ENCODE peak calls at places on chromosomes 13 and 19, in nine cellular contexts. H is suprapubic skin, U is stomach, L is ovary, T is HepG2, Q is upper lobe of left lung, D is K562, E is tibial nerve, B is H1. S is an unnamed sample.
A peak's percentile ranks its signal among the peaks of the same experiment; 100 is the strongest.

GRCh38 chr19:57648336-57649003 is 15.5 kb downstream of the ZNF211 start:
- DNase-seq in H (no peak), U (no peak), L (no peak), T (no peak), Q (no peak), D (no peak), E (no peak), B (peak; percentile 14), S (no peak)

GRCh38 chr19:55325172-55325571 is at the start of gene TMEM150B:
- DNase-seq in H (no peak), U (no peak), L (no peak), T (no peak), Q (peak; percentile 39), D (peak; percentile 54), E (no peak), B (no peak), S (no peak)

GRCh38 chr19:46931197-46931596 is 70.4 kb downstream of the ARHGAP35 start:
- DNase-seq in H (no peak), U (no peak), L (no peak), T (no peak), Q (no peak), D (no peak), E (no peak), B (no peak), S (no peak)

GRCh38 chr13:85013006-85013405 is 786.2 kb downstream of the SLITRK6 start:
- DNase-seq in H (no peak), U (no peak), L (no peak), T (no peak), Q (no peak), D (no peak), E (no peak), B (no peak), S (no peak)

GRCh38 chr19:5992756-5993155 is 14.8 kb upstream of the RANBP3 start:
- DNase-seq in H (no peak), U (no peak), L (no peak), T (no peak), Q (no peak), D (no peak), E (no peak), B (no peak), S (no peak)

GRCh38 chr13:113089693-113090414 is 15.7 kb upstream of the F7 start:
- DNase-seq in H (no peak), U (no peak), L (no peak), T (no peak), Q (no peak), D (no peak), E (no peak), B (no peak), S (peak; percentile 52)

GRCh38 chr19:7547153-7547552 is 11.6 kb downstream of the PNPLA6 start:
- DNase-seq in H (no peak), U (no peak), L (no peak), T (no peak), Q (no peak), D (no peak), E (no peak), B (no peak), S (no peak)

GRCh38 chr13:93220073-93220472 is 6.5 kb upstream of the GPC6 start:
- DNase-seq in H (no peak), U (no peak), L (no peak), T (no peak), Q (no peak), D (peak; percentile 17), E (no peak), B (no peak), S (no peak)

GRCh38 chr13:36981156-36981743 is 17.9 kb downstream of the ALG5 start:
- DNase-seq in H (no peak), U (no peak), L (no peak), T (peak; percentile 45), Q (no peak), D (peak; percentile 10), E (no peak), B (no peak), S (no peak)

GRCh38 chr13:95893861-95894260 is 159.3 kb downstream of the UGGT2 start:
- DNase-seq in H (no peak), U (no peak), L (no peak), T (no peak), Q (no peak), D (no peak), E (no peak), B (no peak), S (no peak)

GRCh38 chr19:8571006-8571411 is 6.2 kb downstream of the MYO1F start:
- DNase-seq in H (peak; percentile 62), U (peak; percentile 47), L (no peak), T (peak; percentile 34), Q (peak; percentile 78), D (no peak), E (no peak), B (no peak), S (no peak)

GRCh38 chr19:33175886-33176669 is 18.1 kb upstream of the LRP3 start:
- DNase-seq in H (no peak), U (no peak), L (peak; percentile 47), T (peak; percentile 61), Q (peak; percentile 55), D (no peak), E (no peak), B (peak; percentile 55), S (no peak)

DNA sequence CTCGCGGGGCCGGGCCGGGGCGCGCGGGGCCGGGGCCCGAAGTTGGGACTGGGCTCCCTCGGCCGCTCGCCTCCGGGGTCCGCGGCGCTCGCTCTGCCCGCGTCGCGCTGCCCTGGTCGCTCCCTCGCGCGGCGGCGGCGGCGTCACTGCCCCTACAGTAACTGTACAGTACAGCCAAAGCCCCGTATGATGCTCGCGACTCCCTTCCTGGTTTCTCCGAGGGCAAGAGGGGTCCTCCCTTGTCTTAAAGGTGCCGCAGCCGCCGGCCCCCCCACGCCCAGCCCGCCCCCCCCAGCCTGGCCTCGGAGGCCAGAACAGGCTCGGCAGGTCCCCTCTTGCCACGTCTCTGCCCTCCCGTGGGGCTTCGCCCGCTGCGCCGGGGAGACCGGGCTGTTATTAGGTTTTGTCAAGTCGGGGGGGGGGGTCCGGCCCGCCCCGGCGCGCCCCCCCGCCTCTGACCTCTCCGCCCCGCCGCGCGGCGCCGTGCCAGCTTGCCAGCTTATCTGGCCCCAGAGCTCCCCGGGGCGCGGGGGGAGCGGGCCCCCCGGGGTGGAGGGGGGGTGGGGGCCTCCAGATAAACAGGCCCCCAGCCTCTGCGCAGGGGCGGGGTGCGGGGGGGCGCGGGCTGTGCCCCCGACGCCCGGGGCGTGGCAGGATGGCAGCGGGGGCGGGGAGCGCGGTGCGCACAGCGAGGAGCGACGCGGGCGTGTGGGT is at the start of gene ZBTB7A:
- DNase-seq in H (peak; percentile 95), U (peak; percentile 91), L (peak; percentile 83), T (peak; percentile 60), Q (peak; percentile 93), D (no peak), E (peak; percentile 74), B (no peak), S (peak; percentile 95)
- TF ChIP-seq POLR2A in H (no peak), U (no peak), L (no peak), T (no peak), Q (peak; percentile 18), D (no peak), E (no peak), B (no peak), S (no peak)

GRCh38 chr13:109697936-109698335 is 88.4 kb downstream of the IRS2 start:
- DNase-seq in H (no peak), U (no peak), L (no peak), T (no peak), Q (no peak), D (no peak), E (no peak), B (no peak), S (no peak)
- H3K36me3 ChIP-seq in H (no peaks in the 10 kb centered on the region), U (no peaks in the 10 kb centered on the region), L (no peaks in the 10 kb centered on the region), T (no peaks in the 10 kb centered on the region), Q (no peaks in the 10 kb centered on the region), D (no peaks in the 10 kb centered on the region), E (no peaks in the 10 kb centered on the region), B (no peaks in the 10 kb centered on the region), S (no peaks in the 10 kb centered on the region)

DNA sequence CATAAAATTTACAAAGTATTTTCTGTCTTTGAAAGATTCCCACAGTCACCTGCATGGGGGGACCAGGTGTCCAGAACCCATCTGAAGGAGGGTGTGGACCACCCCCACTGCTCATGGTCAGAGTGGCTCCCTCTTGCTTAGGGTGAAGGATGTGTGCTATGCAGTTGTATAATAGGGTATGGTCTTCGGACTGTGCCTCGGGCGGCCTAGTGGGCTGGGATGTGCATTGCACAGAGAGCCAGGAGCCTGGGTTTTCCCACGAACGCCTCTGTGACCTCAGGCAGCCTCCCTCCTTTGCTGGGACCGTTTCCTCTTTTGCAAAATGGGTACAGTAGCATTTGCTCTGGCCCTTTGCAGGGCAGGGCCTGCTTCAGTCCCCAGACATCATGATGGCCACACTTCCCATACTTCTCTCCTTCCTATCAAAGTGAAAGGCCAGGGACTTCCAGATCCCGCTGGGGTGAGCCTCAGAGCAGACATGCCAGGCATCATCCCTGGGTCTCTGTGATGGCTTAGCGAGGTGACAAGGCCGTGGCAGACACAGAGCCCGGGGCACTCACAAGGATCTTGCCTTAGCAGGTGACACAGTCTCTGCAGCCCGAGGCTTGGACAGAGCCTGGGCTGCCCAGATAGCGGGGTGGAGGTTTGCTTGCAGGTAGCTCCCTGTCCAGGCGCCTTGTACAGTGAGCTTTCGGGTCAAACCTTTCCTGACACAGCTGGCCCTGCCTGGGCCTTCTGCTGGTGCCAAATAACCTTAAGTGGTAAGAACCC is 59.4 kb upstream of the ZNF536 start:
- DNase-seq in H (no peak), U (no peak), L (no peak), T (no peak), Q (no peak), D (no peak), E (peak; percentile 7), B (no peak), S (no peak)
- TF ChIP-seq EP300 in H (no peak), U (no peak), L (no peak), T (no peak), Q (no peak), D (no peak), E (no peak), B (no peak), S (no peak)

GRCh38 chr19:17865364-17866311 is 5.9 kb downstream of the RPL18A start:
- DNase-seq in H (no peak), U (peak; percentile 78), L (no peak), T (no peak), Q (peak; percentile 81), D (peak; percentile 37), E (no peak), B (peak; percentile 59), S (no peak)
- TF ChIP-seq POLR2A in H (no peak), U (no peak), L (no peak), T (peak; percentile 74), Q (no peak), D (peak; percentile 72), E (no peak), B (peak; percentile 81), S (no peak)

DNA sequence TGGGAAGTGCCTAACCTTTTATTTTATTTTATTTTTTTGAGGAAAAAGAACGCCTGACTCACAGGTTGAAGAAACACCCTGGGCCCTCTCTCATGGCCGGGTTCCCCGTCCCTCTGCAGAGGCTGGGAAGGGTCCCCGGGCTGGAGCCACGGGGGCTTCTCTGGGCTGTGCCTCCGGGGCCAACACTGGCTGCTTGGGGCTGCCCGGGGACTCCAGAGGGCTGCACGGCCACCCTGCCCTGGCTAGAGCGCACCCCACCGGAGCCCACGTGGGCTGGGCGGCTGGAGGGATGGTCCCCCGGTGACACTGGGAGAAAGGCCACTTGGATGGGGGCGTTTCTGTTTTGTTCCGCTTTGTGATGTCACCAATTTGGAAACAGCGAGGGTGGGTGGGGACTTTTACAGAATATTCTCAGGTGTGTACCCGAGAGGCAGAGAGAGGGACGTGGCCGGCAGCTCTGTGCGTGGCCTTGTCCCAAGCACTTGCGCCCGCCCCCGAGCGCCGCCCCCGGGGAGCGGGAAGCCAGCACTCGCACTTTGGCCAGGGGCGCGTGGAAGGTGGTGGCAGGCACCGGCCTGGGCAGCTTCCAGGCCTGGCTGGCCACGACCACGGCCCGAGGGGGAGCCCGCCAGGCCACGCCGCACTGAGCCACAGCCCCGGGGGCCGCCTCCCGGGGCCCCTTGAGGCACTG is 13.9 kb upstream of the GNA15 start:
- DNase-seq in H (peak; percentile 44), U (no peak), L (no peak), T (no peak), Q (no peak), D (no peak), E (no peak), B (no peak), S (no peak)
- H3K36me3 ChIP-seq in H (peaks cover 57% of the 10 kb centered on the region), U (peaks cover 13% of the 10 kb centered on the region), L (no peaks in the 10 kb centered on the region), T (peaks cover 4% of the 10 kb centered on the region), Q (peaks cover 61% of the 10 kb centered on the region), D (peaks cover 15% of the 10 kb centered on the region), E (peaks cover 6% of the 10 kb centered on the region), B (no peaks in the 10 kb centered on the region), S (peaks cover 20% of the 10 kb centered on the region)

S was measured in sigmoid colon.